ENCODE peak calls at places on chromosomes 7 and 10, in seven cellular contexts. E is GM23248, X is BE2C, O is mesendoderm, P is hepatocyte, C is lower lobe of right lung, M is fibroblast of lung. R is an unnamed sample.

GRCh38 chr10:31620236-31621151 is 301.5 kb downstream of the ZEB1 start:
- DNase-seq in E (peak; percentile 72), X (no peak), O (peak; percentile 66), P (no peak), C (peak; percentile 51), M (peak; percentile 93), R (no peak)

GRCh38 chr10:34580214-34580613 is 234.9 kb downstream of the PARD3 start:
- DNase-seq in E (no peak), X (no peak), O (no peak), P (no peak), C (no peak), M (no peak), R (no peak)

GRCh38 chr7:44073664-44074348 is 8.4 kb upstream of the PGAM2 start:
- DNase-seq in E (peak; percentile 86), X (peak; percentile 82), O (peak; percentile 68), P (no peak), C (peak; percentile 91), M (peak; percentile 77), R (no peak)

GRCh38 chr7:103141753-103142404 is 7.0 kb downstream of the NAPEPLD start:
- DNase-seq in E (no peak), X (no peak), O (no peak), P (no peak), C (no peak), M (peak; percentile 75), R (no peak)

GRCh38 chr7:93551063-93551895 is 23.2 kb downstream of the CALCR start:
- DNase-seq in E (peak; percentile 78), X (peak; percentile 22), O (peak; percentile 74), P (peak; percentile 72), C (no peak), M (peak; percentile 43), R (peak; percentile 84)

GRCh38 chr10:107553470-107553869 is 389.0 kb upstream of the SORCS1 start:
- DNase-seq in E (peak; percentile 72), X (no peak), O (no peak), P (no peak), C (no peak), M (peak; percentile 66), R (no peak)

GRCh38 chr10:76779163-76779820 is 858.3 kb downstream of the KCNMA1 start:
- DNase-seq in E (peak; percentile 91), X (no peak), O (peak; percentile 63), P (peak; percentile 40), C (no peak), M (peak; percentile 85), R (peak; percentile 71)

GRCh38 chr10:6161913-6162312 is 40.8 kb upstream of the PFKFB3 start:
- DNase-seq in E (no peak), X (no peak), O (no peak), P (peak; percentile 47), C (no peak), M (no peak), R (no peak)

GRCh38 chr10:21944727-21945386 is 58.7 kb downstream of the DNAJC1 start:
- DNase-seq in E (peak; percentile 17), X (no peak), O (no peak), P (no peak), C (no peak), M (no peak), R (no peak)

GRCh38 chr10:126126856-126127255 is 230.5 kb downstream of the FANK1 start:
- DNase-seq in E (no peak), X (no peak), O (no peak), P (no peak), C (no peak), M (no peak), R (no peak)

GRCh38 chr10:47230482-47230881 is 69.5 kb upstream of the GDF10 start:
- DNase-seq in E (no peak), X (peak; percentile 16), O (no peak), P (no peak), C (no peak), M (no peak), R (no peak)

GRCh38 chr10:58651040-58651439 is 138.4 kb downstream of the BICC1 start:
- DNase-seq in E (peak; percentile 40), X (peak; percentile 86), O (no peak), P (peak; percentile 20), C (no peak), M (peak; percentile 89), R (peak; percentile 57)

GRCh38 chr10:114616103-114616502 is 42.0 kb downstream of the ABLIM1 start:
- DNase-seq in E (no peak), X (no peak), O (no peak), P (no peak), C (no peak), M (no peak), R (no peak)

GRCh38 chr7:33091111-33091531 is 18.1 kb downstream of the RP9 start:
- DNase-seq in E (peak; percentile 7), X (no peak), O (no peak), P (no peak), C (no peak), M (peak; percentile 92), R (peak; percentile 34)

GRCh38 chr7:159140170-159140910 is 4.3 kb downstream of the VIPR2 start:
- DNase-seq in E (no peak), X (no peak), O (no peak), P (no peak), C (no peak), M (no peak), R (no peak)

GRCh38 chr7:141973673-141974072 is at the start of gene TAS2R38:
- DNase-seq in E (no peak), X (no peak), O (no peak), P (no peak), C (no peak), M (no peak), R (no peak)

GRCh38 chr7:133510326-133511055 is 257.6 kb downstream of the EXOC4 start:
- DNase-seq in E (peak; percentile 24), X (no peak), O (peak; percentile 63), P (peak; percentile 57), C (no peak), M (no peak), R (no peak)

GRCh38 chr10:13820119-13820518 is 233.4 kb downstream of the PRPF18 start:
- DNase-seq in E (no peak), X (no peak), O (no peak), P (no peak), C (no peak), M (no peak), R (no peak)

GRCh38 chr10:33228426-33228825 is 106.0 kb downstream of the NRP1 start:
- DNase-seq in E (no peak), X (no peak), O (no peak), P (no peak), C (no peak), M (no peak), R (no peak)

GRCh38 chr10:33227489-33227888 is 107.0 kb downstream of the NRP1 start:
- DNase-seq in E (peak; percentile 51), X (no peak), O (no peak), P (no peak), C (no peak), M (peak; percentile 25), R (no peak)

GRCh38 chr10:33229252-33229943 is 105.1 kb downstream of the NRP1 start:
- DNase-seq in E (peak; percentile 68), X (no peak), O (no peak), P (no peak), C (no peak), M (peak; percentile 83), R (peak; percentile 66)

GRCh38 chr10:33231621-33232350 is 102.7 kb downstream of the NRP1 start:
- DNase-seq in E (no peak), X (no peak), O (no peak), P (no peak), C (no peak), M (no peak), R (no peak)

GRCh38 chr10:33229944-33230267 is 104.6 kb downstream of the NRP1 start:
- DNase-seq in E (peak; percentile 22), X (no peak), O (peak; percentile 41), P (no peak), C (no peak), M (no peak), R (no peak)
- H3K27me3 ChIP-seq in E (no peaks in the 10 kb centered on the region), X (no peaks in the 10 kb centered on the region), O (no peaks in the 10 kb centered on the region), P (no peaks in the 10 kb centered on the region), C (no peaks in the 10 kb centered on the region), M (no peaks in the 10 kb centered on the region), R (no peaks in the 10 kb centered on the region)

GRCh38 chr10:69477968-69478597 is 26.8 kb downstream of the TSPAN15 start:
- DNase-seq in E (no peak), X (no peak), O (no peak), P (no peak), C (peak; percentile 34), M (no peak), R (no peak)
- H3K4me1 ChIP-seq in E (peaks cover 11% of the 10 kb centered on the region), X (peaks cover 24% of the 10 kb centered on the region), O (no peaks in the 10 kb centered on the region), P (peaks cover 25% of the 10 kb centered on the region), C (peaks cover 69% of the 10 kb centered on the region), M (peaks cover 3% of the 10 kb centered on the region), R (peaks cover 63% of the 10 kb centered on the region)

GRCh38 chr7:92058040-92058439 is 76.2 kb downstream of the CYP51A1 start:
- DNase-seq in E (no peak), X (no peak), O (no peak), P (no peak), C (no peak), M (peak; percentile 7), R (no peak)

GRCh38 chr7:92056276-92056675 is 78.0 kb downstream of the CYP51A1 start:
- DNase-seq in E (no peak), X (no peak), O (peak; percentile 56), P (peak; percentile 8), C (no peak), M (no peak), R (no peak)

GRCh38 chr7:92061154-92061553 is 73.1 kb downstream of the CYP51A1 start:
- DNase-seq in E (no peak), X (no peak), O (no peak), P (no peak), C (no peak), M (peak; percentile 27), R (no peak)

GRCh38 chr7:92057375-92057774 is 76.9 kb downstream of the CYP51A1 start:
- DNase-seq in E (no peak), X (no peak), O (peak; percentile 16), P (peak; percentile 75), C (no peak), M (no peak), R (no peak)

GRCh38 chr7:92058899-92059298 is 75.4 kb downstream of the CYP51A1 start:
- DNase-seq in E (no peak), X (no peak), O (no peak), P (no peak), C (no peak), M (no peak), R (no peak)
- H3K4me3 ChIP-seq in E (no peak overlapping the region), X (no peak overlapping the region), O (no peak overlapping the region), P (no peak overlapping the region), C (no peak overlapping the region), M (no peak overlapping the region), R (no peak overlapping the region)

GRCh38 chr7:520503-521161 is 986 bp upstream of the PDGFA start:
- DNase-seq in E (peak; percentile 56), X (no peak), O (peak; percentile 21), P (peak; percentile 70), C (no peak), M (peak; percentile 23), R (peak; percentile 41)

GRCh38 chr7:518630-519428 is 817 bp downstream of the PDGFA start:
- DNase-seq in E (peak; percentile 75), X (no peak), O (peak; percentile 68), P (peak; percentile 91), C (peak; percentile 87), M (peak; percentile 86), R (peak; percentile 84)

GRCh38 chr7:521221-522070 is 1.8 kb upstream of the PDGFA start:
- DNase-seq in E (peak; percentile 67), X (no peak), O (peak; percentile 45), P (peak; percentile 79), C (peak; percentile 78), M (peak; percentile 41), R (peak; percentile 65)

GRCh38 chr7:519429-519973 is at the start of gene PDGFA:
- DNase-seq in E (peak; percentile 67), X (no peak), O (peak; percentile 39), P (peak; percentile 85), C (no peak), M (peak; percentile 68), R (peak; percentile 78)

GRCh38 chr7:519974-520458 is 370 bp upstream of the PDGFA start:
- DNase-seq in E (peak; percentile 83), X (no peak), O (peak; percentile 80), P (peak; percentile 83), C (peak; percentile 72), M (peak; percentile 70), R (peak; percentile 85)
- H3K27me3 ChIP-seq in E (peaks cover 31% of the 10 kb centered on the region), X (peaks cover 90% of the 10 kb centered on the region), O (peaks cover 32% of the 10 kb centered on the region), P (peaks cover 22% of the 10 kb centered on the region), C (peaks cover 36% of the 10 kb centered on the region), M (peaks cover 34% of the 10 kb centered on the region), R (peaks cover 31% of the 10 kb centered on the region)